ENCODE peak calls at places on chromosomes 13 and 19, in ten cellular contexts. M is CD4-positive, alpha-beta memory T cell; V is neural progenitor cell; B is CD8-positive, alpha-beta T cell; X is effector memory CD4-positive, alpha-beta T cell; O is SK-N-SH; S is adrenal gland; K is uterus; A is Caco-2; C is kidney. F is an unnamed sample. For H3K9me3, the result is how much of the 10 kb centered on the place peaks cover.

GRCh38 chr19:51259348-51260245 is 8.7 kb downstream of the SIGLECL1 start:
- DNase-seq in O (peak), V (peak), A (peak), C (no peak), S (peak), M (peak), B (no peak), X (no peak), K (no peak), F (peak)

GRCh38 chr19:10122066-10122465 is 2.4 kb upstream of the EIF3G start:
- DNase-seq in B (no peak), K (no peak), M (no peak), C (no peak), O (no peak), V (no peak), S (no peak), A (no peak), X (no peak), F (peak)

GRCh38 chr19:30673336-30673735 is 301.2 kb downstream of the ZNF536 start:
- DNase-seq in A (no peak), O (no peak), M (no peak), X (no peak), K (no peak), V (no peak), C (no peak), S (no peak), B (no peak), F (no peak)

GRCh38 chr13:83620535-83621220 is 261.6 kb downstream of the SLITRK1 start:
- DNase-seq in X (no peak), V (no peak), S (no peak), C (no peak), M (no peak), O (no peak), B (no peak), K (no peak), A (no peak), F (no peak)

GRCh38 chr19:18006895-18007604 is 920 bp upstream of the ARRDC2 start:
- DNase-seq in B (peak), M (peak), X (peak), O (peak), S (peak), A (peak), C (peak), K (peak), V (peak), F (peak)

GRCh38 chr19:2410023-2410422 is 17.4 kb downstream of the TIMM13 start:
- DNase-seq in C (no peak), S (no peak), B (no peak), V (no peak), A (no peak), O (no peak), X (no peak), K (no peak), M (no peak), F (no peak)

GRCh38 chr13:27813826-27814225 is 21.5 kb downstream of the GSX1 start:
- DNase-seq in A (no peak), K (no peak), B (no peak), X (no peak), S (no peak), V (no peak), C (no peak), M (no peak), O (no peak), F (no peak)

GRCh38 chr13:69565334-69565733 is 542.3 kb upstream of the ATXN8OS start:
- DNase-seq in C (no peak), S (peak), X (no peak), A (peak), B (no peak), V (peak), O (peak), M (no peak), K (no peak), F (peak)

GRCh38 chr19:29544656-29545360 is 19.0 kb downstream of the VSTM2B start:
- DNase-seq in O (no peak), M (no peak), B (no peak), C (no peak), A (no peak), V (no peak), K (peak), X (no peak), S (no peak), F (no peak)

GRCh38 chr13:110428281-110428680 is 121.2 kb downstream of the COL4A2 start:
- DNase-seq in M (no peak), C (no peak), X (no peak), V (no peak), A (no peak), B (no peak), K (no peak), O (no peak), S (no peak), F (no peak)

GRCh38 chr19:1853295-1854031 is 5.2 kb upstream of the REXO1 start:
- DNase-seq in A (peak), B (peak), M (peak), C (peak), K (no peak), V (peak), X (peak), S (peak), O (peak), F (peak)

GRCh38 chr13:85864963-85865530 is 65.8 kb upstream of the SLITRK6 start:
- DNase-seq in O (peak), C (no peak), K (no peak), M (no peak), V (peak), B (no peak), A (peak), X (no peak), S (no peak), F (no peak)

GRCh38 chr19:48487544-48487943 is 18.4 kb downstream of the CYTH2 start:
- DNase-seq in V (no peak), C (no peak), O (no peak), A (no peak), K (no peak), X (no peak), S (no peak), M (no peak), B (no peak), F (no peak)

GRCh38 chr19:42153606-42154405 is 21.6 kb upstream of the POU2F2 start:
- DNase-seq in A (no peak), V (no peak), S (no peak), X (no peak), B (no peak), O (peak), K (no peak), C (no peak), M (no peak), F (no peak)

GRCh38 chr19:18895038-18895827 is 725 bp downstream of the CERS1 start:
- DNase-seq in B (no peak), S (no peak), A (peak), C (peak), V (peak), K (no peak), O (peak), X (no peak), M (no peak), F (peak)

GRCh38 chr13:50257646-50258045 is 242.4 kb downstream of the KCNRG start:
- DNase-seq in A (no peak), M (no peak), V (no peak), O (no peak), K (no peak), B (no peak), S (no peak), C (no peak), X (no peak), F (no peak)

GRCh38 chr13:84661718-84662117 is 779.4 kb upstream of the SLITRK1 start:
- DNase-seq in B (no peak), O (no peak), M (no peak), S (no peak), C (no peak), A (no peak), X (no peak), V (no peak), K (no peak), F (no peak)

GRCh38 chr13:98265669-98266551 is 88.8 kb upstream of the RNF113B start:
- DNase-seq in S (peak), O (no peak), V (no peak), C (peak), X (no peak), A (peak), M (no peak), K (no peak), B (no peak), F (peak)

GRCh38 chr13:79402074-79402635 is 3.9 kb downstream of the RBM26 start:
- DNase-seq in O (no peak), B (no peak), M (no peak), C (no peak), A (no peak), X (no peak), K (no peak), V (no peak), S (no peak), F (no peak)

GRCh38 chr13:40149611-40150283 is 494.3 kb downstream of the COG6 start:
- DNase-seq in M (no peak), S (peak), B (no peak), O (no peak), X (no peak), A (no peak), C (no peak), K (peak), V (no peak), F (peak)

GRCh38 chr13:39531646-39532045 is 71.3 kb downstream of the LHFPL6 start:
- DNase-seq in C (no peak), K (no peak), A (no peak), M (no peak), X (no peak), B (no peak), S (no peak), V (no peak), O (no peak), F (no peak)

GRCh38 chr19:4581381-4582111 is 22.1 kb upstream of the SEMA6B start:
- DNase-seq in C (peak), K (no peak), S (no peak), M (no peak), B (no peak), X (no peak), A (peak), V (peak), O (peak), F (no peak)

GRCh38 chr19:15776264-15776663 is 11.2 kb upstream of the OR10H5 start:
- DNase-seq in S (no peak), C (no peak), V (no peak), B (no peak), K (no peak), X (no peak), A (no peak), M (no peak), O (no peak), F (no peak)
- H3K9me3 ChIP-seq in S (under half), C (under half), V (under half), B (under half), K (under half), X (under half), A (under half), M (under half), O (under half), F (under half)

DNA sequence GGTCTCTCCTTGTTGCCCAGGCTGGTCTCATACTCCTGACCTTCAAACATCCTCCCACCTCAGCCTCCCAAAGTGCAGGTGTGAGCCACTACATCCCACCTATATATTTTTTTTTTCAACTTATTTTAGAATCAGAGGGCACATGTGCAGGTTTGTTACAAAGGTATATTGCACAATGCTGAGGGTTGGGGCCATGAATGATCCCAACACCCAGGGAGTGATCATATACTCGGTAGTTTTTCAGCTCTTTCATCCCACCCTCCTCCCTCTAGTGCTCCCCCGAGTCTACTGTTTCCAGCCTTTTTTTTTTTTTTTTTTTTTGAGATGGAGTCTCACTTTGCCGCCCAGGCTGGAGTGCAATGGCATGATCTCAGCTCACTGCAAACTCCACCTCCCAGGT is 38.4 kb upstream of the ADGRE1 start:
- DNase-seq in S (no peak), K (no peak), V (no peak), C (no peak), M (no peak), A (no peak), X (no peak), B (no peak), O (no peak), F (no peak)
- H3K9me3 ChIP-seq in S (under half), K (under half), V (under half), C (under half), M (under half), A (under half), X (under half), B (under half), O (under half), F (under half)

GRCh38 chr19:40494191-40494838 is 27.5 kb downstream of the SPTBN4 start:
- DNase-seq in B (no peak), C (no peak), A (no peak), X (no peak), M (no peak), O (no peak), V (no peak), S (no peak), K (no peak), F (no peak)
- H3K9me3 ChIP-seq in B (under half), C (under half), A (under half), X (under half), M (under half), O (under half), V (under half), S (under half), K (under half), F (under half)

GRCh38 chr19:50058425-50058824 is 32.6 kb downstream of the ZNF473 start:
- DNase-seq in S (no peak), X (no peak), K (no peak), O (no peak), C (no peak), V (no peak), A (no peak), B (no peak), M (no peak), F (no peak)
- H3K9me3 ChIP-seq in S (under half), X (under half), K (under half), O (under half), C (under half), V (under half), A (under half), B (under half), M (under half), F (under half)

DNA sequence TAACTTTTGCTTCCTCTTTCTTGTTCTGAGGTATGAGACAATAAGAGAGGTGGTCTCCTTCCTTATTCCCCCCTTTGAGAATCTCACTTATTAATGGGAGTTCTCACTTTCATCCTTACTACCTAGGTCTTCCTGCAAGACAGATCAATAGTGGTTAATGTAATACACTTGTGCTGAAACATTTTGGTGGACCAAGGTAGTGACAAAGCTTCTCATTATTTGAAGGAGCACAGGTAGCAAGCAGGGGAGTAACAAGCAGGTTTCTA is 17.9 kb downstream of the ZNF700 start:
- DNase-seq in S (no peak), C (no peak), B (no peak), K (no peak), X (no peak), A (peak), O (no peak), V (no peak), M (peak), F (no peak)
- H3K9me3 ChIP-seq in S (under half), C (half or more), B (under half), K (half or more), X (half or more), A (under half), O (under half), V (under half), M (half or more), F (half or more)

DNA sequence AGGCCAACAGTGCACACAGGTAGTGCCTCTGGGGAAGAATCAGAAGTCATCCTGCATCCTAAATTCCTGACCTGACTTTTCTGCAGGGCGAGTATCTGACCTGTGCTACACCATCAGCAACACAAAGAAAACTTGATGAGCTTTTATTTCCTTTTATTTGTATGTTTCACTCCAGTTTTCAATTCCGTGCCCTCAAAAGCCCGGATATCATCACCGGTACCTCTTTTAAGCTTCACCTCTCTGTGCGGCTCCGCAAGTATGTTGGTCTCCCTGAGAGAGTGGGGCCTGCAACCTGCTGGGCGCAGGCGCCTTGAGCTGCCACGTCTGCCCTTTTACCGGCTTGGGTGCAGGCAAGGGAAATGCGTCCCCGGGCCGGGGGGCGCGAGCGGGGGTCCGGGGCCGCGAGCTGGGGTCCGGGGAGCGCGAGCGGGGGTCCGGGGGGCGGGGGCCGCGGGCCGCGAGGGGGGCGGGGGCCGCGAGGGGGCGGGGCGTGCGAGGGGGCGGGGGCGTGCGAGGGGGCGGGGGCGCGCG is 4.3 kb upstream of the DUXA start:
- DNase-seq in V (peak), B (no peak), A (no peak), S (peak), C (peak), O (peak), X (peak), K (peak), M (peak), F (peak)
- H3K9me3 ChIP-seq in V (under half), B (under half), A (under half), S (under half), C (under half), O (under half), X (under half), K (under half), M (under half), F (under half)

GRCh38 chr13:31310356-31310755 is 110.6 kb downstream of the B3GLCT start:
- DNase-seq in X (no peak), A (no peak), C (no peak), S (no peak), K (no peak), V (no peak), M (no peak), O (no peak), B (no peak), F (peak)

GRCh38 chr13:31320946-31321345 is 121.2 kb downstream of the B3GLCT start:
- DNase-seq in K (no peak), B (no peak), O (no peak), V (no peak), A (no peak), X (no peak), M (no peak), S (no peak), C (no peak), F (no peak)

GRCh38 chr13:31310781-31311180 is 111.0 kb downstream of the B3GLCT start:
- DNase-seq in V (no peak), X (no peak), O (no peak), A (no peak), M (no peak), C (no peak), S (no peak), B (no peak), K (no peak), F (peak)

GRCh38 chr13:31314961-31315360 is 115.2 kb downstream of the B3GLCT start:
- DNase-seq in C (no peak), A (no peak), M (no peak), B (no peak), V (no peak), K (no peak), X (no peak), S (no peak), O (no peak), F (no peak)
- H3K9me3 ChIP-seq in C (under half), A (under half), M (under half), B (under half), V (under half), K (under half), X (under half), S (under half), O (under half), F (under half)

GRCh38 chr13:78012046-78012445 is 93.4 kb upstream of the EDNRB start:
- DNase-seq in S (no peak), X (no peak), A (no peak), V (no peak), C (no peak), B (no peak), K (no peak), M (no peak), O (no peak), F (no peak)

GRCh38 chr13:78020861-78021260 is 102.2 kb upstream of the EDNRB start:
- DNase-seq in M (no peak), X (no peak), S (no peak), K (no peak), B (no peak), C (peak), O (no peak), V (peak), A (no peak), F (no peak)

GRCh38 chr13:78015782-78016181 is 97.2 kb upstream of the EDNRB start:
- DNase-seq in S (no peak), O (no peak), B (no peak), A (no peak), X (no peak), V (no peak), C (no peak), K (no peak), M (no peak), F (no peak)
- H3K9me3 ChIP-seq in S (under half), O (under half), B (under half), A (under half), X (under half), V (under half), C (under half), K (under half), M (under half), F (under half)

GRCh38 chr19:6292006-6292405 is 12.2 kb upstream of the MLLT1 start:
- DNase-seq in X (no peak), B (no peak), O (no peak), K (no peak), M (no peak), V (peak), A (no peak), S (no peak), C (peak), F (no peak)
- H3K9me3 ChIP-seq in X (under half), B (under half), O (under half), K (under half), M (under half), V (under half), A (half or more), S (under half), C (half or more), F (under half)